ENCODE peak calls at places on chromosomes 5 and 9, in nine cellular contexts. X, R, W, N, F, U, D, G and Y are unnamed samples.

GRCh38 chr9:32596096-32596865 is 23.3 kb upstream of the NDUFB6 start:
- DNase-seq in X (no peak), R (no peak), W (no peak), N (no peak), F (no peak), U (no peak), D (no peak), G (no peak), Y (no peak)

GRCh38 chr5:136457390-136458094 is 92.2 kb upstream of the TRPC7 start:
- DNase-seq in X (no peak), R (no peak), W (no peak), N (no peak), F (no peak), U (peak), D (no peak), G (no peak), Y (no peak)

GRCh38 chr5:110945874-110946436 is 125.6 kb upstream of the TSLP start:
- DNase-seq in X (no peak), R (no peak), W (no peak), N (no peak), F (no peak), U (no peak), D (no peak), G (no peak), Y (no peak)

GRCh38 chr5:20041326-20041977 is 53.5 kb upstream of the CDH18 start:
- DNase-seq in X (no peak), R (no peak), W (no peak), N (no peak), F (no peak), U (no peak), D (no peak), G (peak), Y (no peak)

GRCh38 chr5:149878371-149878770 is 66.2 kb downstream of the PDE6A start:
- DNase-seq in X (no peak), R (no peak), W (no peak), N (no peak), F (no peak), U (peak), D (no peak), G (no peak), Y (no peak)

GRCh38 chr9:36207016-36207415 is 16.3 kb downstream of the CLTA start:
- DNase-seq in X (no peak), R (no peak), W (no peak), N (no peak), F (no peak), U (no peak), D (no peak), G (peak), Y (no peak)

GRCh38 chr9:69425402-69425801 is 100.4 kb downstream of the ENTREP1 start:
- DNase-seq in X (no peak), R (no peak), W (no peak), N (no peak), F (no peak), U (no peak), D (no peak), G (no peak), Y (no peak)

GRCh38 chr5:22238047-22238446 is 615.1 kb downstream of the CDH12 start:
- DNase-seq in X (no peak), R (no peak), W (no peak), N (no peak), F (no peak), U (no peak), D (no peak), G (no peak), Y (no peak)

GRCh38 chr5:157285310-157286035 is 19.6 kb downstream of the CYFIP2 start:
- DNase-seq in X (no peak), R (peak), W (no peak), N (no peak), F (no peak), U (no peak), D (no peak), G (no peak), Y (no peak)